ENCODE peak calls at places on chromosomes 3 and 15, in six cellular contexts. T is left ventricle myocardium inferior, O is A673, E is HCT116, G is psoas muscle, C is IMR-90. L is an unnamed sample. For H3K9me3, the result is how much of the 10 kb centered on the place peaks cover.

GRCh38 chr3:196639517-196640500 is at the start of gene NRROS:
- DNase-seq in T (peak), G (peak), C (peak), E (no peak), O (peak), L (no peak)

GRCh38 chr3:102457644-102458043 is 22.8 kb downstream of the ZPLD1 start:
- DNase-seq in T (no peak), E (no peak), O (no peak), G (no peak), C (no peak), L (no peak)

GRCh38 chr15:52254331-52254730 is 41.3 kb downstream of the MYO5C start:
- DNase-seq in C (no peak), G (no peak), E (no peak), T (no peak), O (peak), L (no peak)

GRCh38 chr3:45684327-45684892 is 4.8 kb upstream of the SACM1L start:
- DNase-seq in O (no peak), E (no peak), T (no peak), C (no peak), G (no peak), L (no peak)

GRCh38 chr3:50512131-50512530 is 8.7 kb upstream of the CACNA2D2 start:
- DNase-seq in O (no peak), T (no peak), C (no peak), G (no peak), E (no peak), L (no peak)

GRCh38 chr3:186849392-186849975 is 7.0 kb downstream of the ADIPOQ start:
- DNase-seq in T (no peak), E (peak), O (peak), C (peak), G (no peak), L (no peak)

GRCh38 chr3:155960060-155960459 is 89.6 kb downstream of the GMPS start:
- DNase-seq in O (no peak), G (no peak), C (peak), E (no peak), T (no peak), L (no peak)

GRCh38 chr3:45434996-45435395 is 46.6 kb downstream of the LARS2 start:
- DNase-seq in T (no peak), G (no peak), C (no peak), E (no peak), O (no peak), L (no peak)

GRCh38 chr3:129686941-129687340 is 80.5 kb upstream of the PLXND1 start:
- DNase-seq in E (no peak), C (no peak), G (no peak), O (no peak), T (no peak), L (no peak)

GRCh38 chr3:72916249-72916648 is 28.4 kb downstream of the GXYLT2 start:
- DNase-seq in E (no peak), G (no peak), O (no peak), C (no peak), T (no peak), L (no peak)

GRCh38 chr15:63048986-63049665 is 6.6 kb downstream of the TPM1 start:
- DNase-seq in C (peak), E (no peak), G (peak), O (peak), T (peak), L (peak)

GRCh38 chr3:188635258-188636038 is 481.5 kb downstream of the LPP start:
- DNase-seq in C (peak), E (no peak), G (no peak), O (peak), T (no peak), L (peak)
- H3K4me3 ChIP-seq in C (no peak), E (no peak), G (no peak), O (no peak), T (no peak), L (no peak)

GRCh38 chr15:25092661-25093060 is 137.9 kb downstream of the SNRPN start:
- DNase-seq in E (no peak), G (no peak), C (peak), O (no peak), T (no peak), L (no peak)

GRCh38 chr15:25089577-25089976 is 134.8 kb downstream of the SNRPN start:
- DNase-seq in E (no peak), G (no peak), T (no peak), O (no peak), C (no peak), L (no peak)

GRCh38 chr15:25091421-25092158 is 136.8 kb downstream of the SNRPN start:
- DNase-seq in O (no peak), C (no peak), G (no peak), E (no peak), T (no peak), L (peak)

GRCh38 chr15:25088261-25088790 is 133.5 kb downstream of the SNRPN start:
- DNase-seq in G (no peak), T (no peak), O (no peak), C (no peak), E (no peak), L (peak)

DNA sequence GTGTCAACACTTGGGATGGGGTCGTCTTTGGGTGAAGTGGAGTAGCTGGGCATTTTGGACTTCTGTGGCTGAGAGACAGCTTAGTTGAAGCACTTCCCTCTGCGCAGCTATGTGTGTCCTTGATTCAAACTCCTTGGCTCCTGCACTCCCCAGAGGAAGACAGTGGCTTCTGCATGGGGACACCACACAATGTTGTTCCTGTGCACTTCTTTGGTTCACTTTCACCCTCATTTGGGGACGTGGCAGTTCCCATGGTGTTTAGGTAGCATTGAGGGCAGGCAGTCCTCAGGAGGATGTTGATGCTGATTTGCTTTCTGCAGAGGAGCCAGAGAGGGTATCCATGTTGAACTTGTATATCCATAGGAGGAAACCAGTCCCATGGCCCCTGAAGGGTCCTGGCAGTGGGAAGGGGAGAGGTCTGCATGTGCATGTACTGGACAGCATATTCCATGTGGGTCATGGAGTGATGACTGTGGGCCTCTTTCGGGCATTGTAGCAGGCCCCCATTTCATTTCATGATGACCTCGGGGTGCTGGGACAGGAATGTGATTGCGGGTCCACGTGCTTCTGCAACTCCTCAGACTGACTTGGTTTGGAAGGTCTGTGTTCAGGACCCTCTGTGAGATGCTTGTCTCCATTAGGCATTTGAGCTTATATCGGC is 135.4 kb downstream of the SNRPN start:
- DNase-seq in O (no peak), G (no peak), C (no peak), T (no peak), E (no peak), L (no peak)
- H3K9me3 ChIP-seq in O (under half), G (half or more), C (half or more), T (half or more), E (under half), L (under half)

GRCh38 chr15:100900136-100900894 is 18.8 kb upstream of the LRRK1 start:
- DNase-seq in C (no peak), O (peak), G (no peak), E (no peak), T (no peak), L (no peak)
- H3K27ac ChIP-seq in C (no peak), O (peak), G (peak), E (no peak), T (no peak), L (no peak)

GRCh38 chr3:11569156-11569741 is 74.5 kb downstream of the VGLL4 start:
- DNase-seq in E (no peak), C (no peak), O (no peak), T (no peak), G (no peak), L (no peak)

GRCh38 chr3:11568503-11569155 is 75.1 kb downstream of the VGLL4 start:
- DNase-seq in E (peak), T (peak), O (no peak), G (peak), C (peak), L (peak)

GRCh38 chr3:11570251-11570650 is 73.5 kb downstream of the VGLL4 start:
- DNase-seq in G (no peak), C (no peak), T (no peak), O (no peak), E (no peak), L (no peak)

GRCh38 chr3:11567516-11568467 is 75.9 kb downstream of the VGLL4 start:
- DNase-seq in E (peak), G (peak), T (no peak), O (no peak), C (peak), L (peak)

GRCh38 chr3:11570789-11571495 is 72.8 kb downstream of the VGLL4 start:
- DNase-seq in T (no peak), C (no peak), E (no peak), O (no peak), G (no peak), L (no peak)
- H3K4me3 ChIP-seq in T (no peak), C (no peak), E (no peak), O (no peak), G (no peak), L (no peak)

GRCh38 chr15:25242957-25243799 is 195.6 kb downstream of the UBE3A start:
- DNase-seq in O (no peak), E (no peak), T (peak), G (peak), C (no peak), L (peak)
- H3K9me3 ChIP-seq in O (under half), E (under half), T (half or more), G (under half), C (half or more), L (under half)

DNA sequence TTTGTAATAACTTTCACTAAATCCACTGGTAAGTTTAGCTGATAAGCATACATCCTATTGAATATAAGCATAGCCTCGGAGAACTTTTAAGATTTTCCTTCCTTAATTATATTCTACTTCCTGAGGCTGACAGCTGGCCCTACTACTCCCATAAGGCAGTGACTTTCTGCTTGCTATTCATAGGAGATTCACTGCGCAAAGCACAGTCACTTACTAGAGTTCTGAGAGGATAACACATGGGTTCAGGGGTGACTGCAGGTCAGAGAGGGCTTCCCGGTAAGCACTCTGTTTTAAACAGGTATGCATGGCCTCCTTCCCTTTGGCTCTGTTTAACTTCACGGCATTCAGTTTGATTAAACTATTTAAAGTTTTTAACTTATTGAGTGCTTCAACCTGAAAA is 75.8 kb downstream of the FAIM start:
- DNase-seq in C (no peak), G (no peak), O (peak), E (no peak), T (no peak), L (no peak)
- H3K27ac ChIP-seq in C (no peak), G (no peak), O (no peak), E (no peak), T (no peak), L (no peak)

GRCh38 chr3:114132500-114132899 is 46.4 kb downstream of the DRD3 start:
- DNase-seq in C (no peak), T (no peak), E (no peak), G (no peak), O (no peak), L (no peak)

GRCh38 chr3:114128826-114129225 is 50.0 kb downstream of the DRD3 start:
- DNase-seq in T (no peak), C (no peak), O (no peak), G (no peak), E (no peak), L (no peak)

GRCh38 chr3:114126461-114126860 is 52.4 kb downstream of the DRD3 start:
- DNase-seq in G (no peak), O (no peak), C (peak), E (no peak), T (no peak), L (no peak)

GRCh38 chr3:114128231-114128630 is 50.6 kb downstream of the DRD3 start:
- DNase-seq in O (no peak), E (no peak), C (peak), G (no peak), T (no peak), L (no peak)

DNA sequence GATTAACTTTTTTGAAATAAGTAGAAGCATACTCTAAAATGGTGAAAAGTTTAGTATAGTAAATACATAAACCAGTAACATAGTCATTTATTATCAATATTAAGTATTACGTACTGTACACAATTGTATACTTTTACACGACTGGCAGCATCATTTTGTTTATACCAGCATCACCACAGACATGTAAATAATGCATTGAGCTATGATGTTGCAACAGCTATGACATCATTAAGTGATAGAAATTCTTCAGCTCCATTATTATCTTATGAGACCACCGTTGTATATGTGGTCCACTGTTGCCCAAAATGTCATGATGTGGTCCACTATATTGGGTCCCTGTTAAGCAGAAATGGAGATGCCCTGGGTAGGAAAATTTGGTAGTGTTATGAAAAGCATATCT is 51.3 kb downstream of the DRD3 start:
- DNase-seq in T (no peak), G (no peak), E (no peak), C (peak), O (no peak), L (no peak)
- H3K4me3 ChIP-seq in T (no peak), G (no peak), E (no peak), C (no peak), O (no peak), L (no peak)